ENCODE peak calls at places on chromosomes 16 and 17, in five cellular contexts. One of them, this sample, is unnamed.

GRCh38 chr16:2158262-2158638 is 2.7 kb downstream of the TRAF7 start:
- DNase-seq in NB4: no peak
- DNase-seq in H9: no peak
- DNase-seq in activated naive CD4-positive, alpha-beta T cell treated with Interleukin-2 at 50 U/mL for 16 hours: no peak
- DNase-seq in MV-4-11: no peak
- DNase-seq in this sample: no peak

GRCh38 chr17:31291820-31292219 is 5.2 kb downstream of the OMG start:
- DNase-seq in H9: no peak
- DNase-seq in activated naive CD4-positive, alpha-beta T cell treated with Interleukin-2 at 50 U/mL for 16 hours: no peak
- DNase-seq in NB4: no peak
- DNase-seq in MV-4-11: no peak
- DNase-seq in this sample: no peak

GRCh38 chr16:48203974-48204824 is 39.9 kb upstream of the LONP2 start:
- DNase-seq in MV-4-11: no peak
- DNase-seq in NB4: no peak
- DNase-seq in H9: no peak
- DNase-seq in activated naive CD4-positive, alpha-beta T cell treated with Interleukin-2 at 50 U/mL for 16 hours: no peak
- DNase-seq in this sample: no peak

GRCh38 chr16:66161942-66162341 is 204.5 kb upstream of the CDH5 start:
- DNase-seq in activated naive CD4-positive, alpha-beta T cell treated with Interleukin-2 at 50 U/mL for 16 hours: no peak
- DNase-seq in H9: no peak
- DNase-seq in NB4: peak; percentile 44
- DNase-seq in MV-4-11: no peak
- DNase-seq in this sample: no peak

GRCh38 chr17:63550816-63551639 is 751 bp downstream of the DCAF7 start:
- DNase-seq in NB4: peak; percentile 72
- DNase-seq in H9: peak; percentile 69
- DNase-seq in activated naive CD4-positive, alpha-beta T cell treated with Interleukin-2 at 50 U/mL for 16 hours: peak; percentile 29
- DNase-seq in MV-4-11: no peak
- DNase-seq in this sample: peak; percentile 51

GRCh38 chr16:51393381-51394005 is 242.4 kb upstream of the SALL1 start:
- DNase-seq in H9: no peak
- DNase-seq in NB4: no peak
- DNase-seq in MV-4-11: no peak
- DNase-seq in activated naive CD4-positive, alpha-beta T cell treated with Interleukin-2 at 50 U/mL for 16 hours: no peak
- DNase-seq in this sample: no peak

GRCh38 chr16:73196670-73197069 is 148.7 kb upstream of the ZFHX3 start:
- DNase-seq in activated naive CD4-positive, alpha-beta T cell treated with Interleukin-2 at 50 U/mL for 16 hours: no peak
- DNase-seq in NB4: peak; percentile 77
- DNase-seq in H9: peak; percentile 81
- DNase-seq in MV-4-11: peak; percentile 11
- DNase-seq in this sample: peak; percentile 75

GRCh38 chr16:85884808-85885463 is 14.0 kb upstream of the IRF8 start:
- DNase-seq in NB4: no peak
- DNase-seq in activated naive CD4-positive, alpha-beta T cell treated with Interleukin-2 at 50 U/mL for 16 hours: no peak
- DNase-seq in H9: no peak
- DNase-seq in MV-4-11: no peak
- DNase-seq in this sample: no peak

GRCh38 chr17:1200440-1200839 is 20.7 kb upstream of the ABR start:
- DNase-seq in NB4: no peak
- DNase-seq in MV-4-11: no peak
- DNase-seq in activated naive CD4-positive, alpha-beta T cell treated with Interleukin-2 at 50 U/mL for 16 hours: no peak
- DNase-seq in H9: no peak
- DNase-seq in this sample: no peak

GRCh38 chr17:7260601-7261376 is 1.5 kb downstream of the CLDN7 start:
- DNase-seq in activated naive CD4-positive, alpha-beta T cell treated with Interleukin-2 at 50 U/mL for 16 hours: peak; percentile 33
- DNase-seq in NB4: no peak
- DNase-seq in MV-4-11: no peak
- DNase-seq in H9: peak; percentile 89
- DNase-seq in this sample: no peak

GRCh38 chr16:1533443-1533951 is at the start of gene TMEM204:
- DNase-seq in H9: no peak
- DNase-seq in activated naive CD4-positive, alpha-beta T cell treated with Interleukin-2 at 50 U/mL for 16 hours: peak; percentile 40
- DNase-seq in NB4: no peak
- DNase-seq in MV-4-11: peak; percentile 37
- DNase-seq in this sample: no peak

GRCh38 chr17:76304226-76305134 is 3.6 kb downstream of the QRICH2 start:
- DNase-seq in activated naive CD4-positive, alpha-beta T cell treated with Interleukin-2 at 50 U/mL for 16 hours: no peak
- DNase-seq in H9: no peak
- DNase-seq in MV-4-11: no peak
- DNase-seq in NB4: no peak
- DNase-seq in this sample: no peak

GRCh38 chr16:4755687-4756086 is 11.3 kb downstream of the ZNF500 start:
- DNase-seq in H9: no peak
- DNase-seq in NB4: no peak
- DNase-seq in MV-4-11: no peak
- DNase-seq in activated naive CD4-positive, alpha-beta T cell treated with Interleukin-2 at 50 U/mL for 16 hours: no peak
- DNase-seq in this sample: no peak

GRCh38 chr17:50129946-50130777 is at the start of gene SAMD14:
- DNase-seq in activated naive CD4-positive, alpha-beta T cell treated with Interleukin-2 at 50 U/mL for 16 hours: peak; percentile 50
- DNase-seq in H9: no peak
- DNase-seq in MV-4-11: no peak
- DNase-seq in NB4: no peak
- DNase-seq in this sample: peak; percentile 49

GRCh38 chr17:66830451-66830850 is 4.5 kb upstream of the CACNG5 start:
- DNase-seq in activated naive CD4-positive, alpha-beta T cell treated with Interleukin-2 at 50 U/mL for 16 hours: no peak
- DNase-seq in H9: peak; percentile 64
- DNase-seq in MV-4-11: no peak
- DNase-seq in NB4: no peak
- DNase-seq in this sample: no peak

GRCh38 chr17:82933006-82933310 is 93.1 kb upstream of the ZNF750 start:
- DNase-seq in NB4: no peak
- DNase-seq in activated naive CD4-positive, alpha-beta T cell treated with Interleukin-2 at 50 U/mL for 16 hours: no peak
- DNase-seq in H9: no peak
- DNase-seq in MV-4-11: no peak
- DNase-seq in this sample: no peak

GRCh38 chr17:1109606-1110523 is 69.9 kb downstream of the ABR start:
- DNase-seq in MV-4-11: no peak
- DNase-seq in NB4: peak; percentile 69
- DNase-seq in H9: peak; percentile 75
- DNase-seq in activated naive CD4-positive, alpha-beta T cell treated with Interleukin-2 at 50 U/mL for 16 hours: no peak
- DNase-seq in this sample: peak; percentile 34

GRCh38 chr16:50837324-50837723 is 95.4 kb downstream of the CYLD start:
- DNase-seq in activated naive CD4-positive, alpha-beta T cell treated with Interleukin-2 at 50 U/mL for 16 hours: no peak
- DNase-seq in H9: peak; percentile 8
- DNase-seq in MV-4-11: no peak
- DNase-seq in NB4: no peak
- DNase-seq in this sample: no peak

GRCh38 chr16:88389621-88390160 is 6.9 kb downstream of the ZNF469 start:
- DNase-seq in H9: no peak
- DNase-seq in activated naive CD4-positive, alpha-beta T cell treated with Interleukin-2 at 50 U/mL for 16 hours: no peak
- DNase-seq in MV-4-11: no peak
- DNase-seq in NB4: no peak
- DNase-seq in this sample: no peak

GRCh38 chr16:11543676-11544393 is 42.9 kb downstream of the LITAF start:
- DNase-seq in MV-4-11: no peak
- DNase-seq in H9: no peak
- DNase-seq in activated naive CD4-positive, alpha-beta T cell treated with Interleukin-2 at 50 U/mL for 16 hours: no peak
- DNase-seq in NB4: no peak
- DNase-seq in this sample: no peak

GRCh38 chr17:65356524-65356923 is 204.9 kb downstream of the AXIN2 start:
- DNase-seq in MV-4-11: no peak
- DNase-seq in NB4: no peak
- DNase-seq in H9: no peak
- DNase-seq in activated naive CD4-positive, alpha-beta T cell treated with Interleukin-2 at 50 U/mL for 16 hours: no peak
- DNase-seq in this sample: no peak

GRCh38 chr16:23981429-23982399 is 145.9 kb downstream of the PRKCB start:
- DNase-seq in NB4: no peak
- DNase-seq in activated naive CD4-positive, alpha-beta T cell treated with Interleukin-2 at 50 U/mL for 16 hours: no peak
- DNase-seq in MV-4-11: no peak
- DNase-seq in H9: no peak
- DNase-seq in this sample: no peak

GRCh38 chr17:50468120-50469004 is at the start of gene CHAD:
- DNase-seq in MV-4-11: no peak
- DNase-seq in NB4: no peak
- DNase-seq in activated naive CD4-positive, alpha-beta T cell treated with Interleukin-2 at 50 U/mL for 16 hours: no peak
- DNase-seq in H9: peak; percentile 61
- DNase-seq in this sample: no peak

GRCh38 chr16:71807905-71808592 is 585 bp downstream of the AP1G1 start:
- DNase-seq in H9: no peak
- DNase-seq in activated naive CD4-positive, alpha-beta T cell treated with Interleukin-2 at 50 U/mL for 16 hours: peak; percentile 71
- DNase-seq in MV-4-11: no peak
- DNase-seq in NB4: peak; percentile 55
- DNase-seq in this sample: peak; percentile 44

GRCh38 chr17:80765241-80766022 is 220.8 kb downstream of the RPTOR start:
- DNase-seq in MV-4-11: no peak
- DNase-seq in NB4: peak; percentile 66
- DNase-seq in activated naive CD4-positive, alpha-beta T cell treated with Interleukin-2 at 50 U/mL for 16 hours: no peak
- DNase-seq in H9: no peak
- DNase-seq in this sample: no peak

GRCh38 chr17:29133146-29133713 is 47.0 kb downstream of the MYO18A start:
- DNase-seq in activated naive CD4-positive, alpha-beta T cell treated with Interleukin-2 at 50 U/mL for 16 hours: no peak
- DNase-seq in MV-4-11: peak; percentile 69
- DNase-seq in H9: peak; percentile 73
- DNase-seq in NB4: peak; percentile 76
- DNase-seq in this sample: peak; percentile 65

GRCh38 chr17:50279181-50279526 is 4.9 kb downstream of the TMEM92 start:
- DNase-seq in activated naive CD4-positive, alpha-beta T cell treated with Interleukin-2 at 50 U/mL for 16 hours: no peak
- DNase-seq in H9: no peak
- DNase-seq in NB4: no peak
- DNase-seq in MV-4-11: no peak
- DNase-seq in this sample: peak; percentile 80

GRCh38 chr16:9072806-9073341 is 18.6 kb upstream of the HAPSTR1 start:
- DNase-seq in MV-4-11: peak; percentile 69
- DNase-seq in NB4: no peak
- DNase-seq in H9: no peak
- DNase-seq in activated naive CD4-positive, alpha-beta T cell treated with Interleukin-2 at 50 U/mL for 16 hours: peak; percentile 54
- DNase-seq in this sample: no peak

GRCh38 chr16:79067600-79067999 is 532.9 kb downstream of the MAF start:
- DNase-seq in MV-4-11: no peak
- DNase-seq in H9: no peak
- DNase-seq in NB4: no peak
- DNase-seq in activated naive CD4-positive, alpha-beta T cell treated with Interleukin-2 at 50 U/mL for 16 hours: no peak
- DNase-seq in this sample: no peak

GRCh38 chr17:77245162-77245926 is 104.6 kb downstream of the SEC14L1 start:
- DNase-seq in NB4: no peak
- DNase-seq in H9: no peak
- DNase-seq in activated naive CD4-positive, alpha-beta T cell treated with Interleukin-2 at 50 U/mL for 16 hours: no peak
- DNase-seq in MV-4-11: no peak
- DNase-seq in this sample: no peak

GRCh38 chr17:81487487-81488275 is 24.9 kb downstream of the ACTG1 start:
- DNase-seq in NB4: peak; percentile 74
- DNase-seq in H9: peak; percentile 81
- DNase-seq in activated naive CD4-positive, alpha-beta T cell treated with Interleukin-2 at 50 U/mL for 16 hours: peak; percentile 80
- DNase-seq in MV-4-11: peak; percentile 57
- DNase-seq in this sample: peak; percentile 95

GRCh38 chr17:41522301-41523224 is 3.9 kb upstream of the KRT15 start:
- DNase-seq in MV-4-11: no peak
- DNase-seq in NB4: no peak
- DNase-seq in H9: no peak
- DNase-seq in activated naive CD4-positive, alpha-beta T cell treated with Interleukin-2 at 50 U/mL for 16 hours: no peak
- DNase-seq in this sample: no peak